ENCODE peak calls at places on chromosomes 2 and 18, in seven cellular contexts. M is HCT116, O is SK-N-SH, H is GM12878, I is HepG2, S is K562, K is H1. N is an unnamed sample. For H3K4me1, the result is how much of the 10 kb centered on the place peaks cover.

GRCh38 chr18:10313016-10313342 is 141.5 kb upstream of the APCDD1 start:
- DNase-seq in M (no peak), O (no peak), H (no peak), I (no peak), S (no peak), K (no peak), N (no peak)

GRCh38 chr2:197108758-197109157 is 182.3 kb upstream of the PGAP1 start:
- DNase-seq in M (no peak), O (peak), H (no peak), I (no peak), S (no peak), K (no peak), N (no peak)

GRCh38 chr2:119718391-119719260 is 39.6 kb downstream of the TMEM177 start:
- DNase-seq in M (no peak), O (no peak), H (no peak), I (no peak), S (no peak), K (no peak), N (no peak)

GRCh38 chr2:65292461-65293127 is 65.0 kb downstream of the ACTR2 start:
- DNase-seq in M (no peak), O (no peak), H (no peak), I (no peak), S (no peak), K (no peak), N (no peak)

GRCh38 chr2:2904721-2905340 is 472.8 kb downstream of the EIPR1 start:
- DNase-seq in M (no peak), O (no peak), H (no peak), I (no peak), S (no peak), K (no peak), N (no peak)

GRCh38 chr2:1751768-1752725 is 7.7 kb upstream of the PXDN start:
- DNase-seq in M (no peak), O (no peak), H (no peak), I (no peak), S (no peak), K (no peak), N (no peak)

GRCh38 chr2:169891593-169892298 is 64.5 kb downstream of the UBR3 start:
- DNase-seq in M (no peak), O (no peak), H (no peak), I (peak), S (no peak), K (no peak), N (no peak)

GRCh38 chr2:169363570-169364150 is 1.3 kb upstream of the LRP2 start:
- DNase-seq in M (no peak), O (peak), H (no peak), I (no peak), S (peak), K (peak), N (no peak)

GRCh38 chr2:86274918-86275275 is 62.5 kb downstream of the REEP1 start:
- DNase-seq in M (no peak), O (peak), H (peak), I (no peak), S (peak), K (no peak), N (no peak)

GRCh38 chr2:68709421-68709911 is 25.1 kb upstream of the ARHGAP25 start:
- DNase-seq in M (peak), O (peak), H (no peak), I (peak), S (peak), K (peak), N (peak)

GRCh38 chr2:209525834-209526281 is 102.0 kb downstream of the MAP2 start:
- DNase-seq in M (no peak), O (no peak), H (no peak), I (no peak), S (no peak), K (no peak), N (no peak)

GRCh38 chr18:21281611-21282010 is 39.6 kb downstream of the GREB1L start:
- DNase-seq in M (no peak), O (no peak), H (no peak), I (no peak), S (no peak), K (no peak), N (no peak)

GRCh38 chr2:16282511-16282910 is 342.2 kb downstream of the MYCN start:
- DNase-seq in M (no peak), O (no peak), H (no peak), I (no peak), S (no peak), K (peak), N (no peak)

GRCh38 chr2:202064206-202064880 is 8.7 kb upstream of the KIAA2012 start:
- DNase-seq in M (no peak), O (peak), H (no peak), I (no peak), S (no peak), K (no peak), N (no peak)

GRCh38 chr2:50556934-50557575 is 474.9 kb downstream of the NRXN1 start:
- DNase-seq in M (no peak), O (no peak), H (no peak), I (no peak), S (no peak), K (no peak), N (no peak)

GRCh38 chr18:34942975-34943374 is 98.2 kb upstream of the MAPRE2 start:
- DNase-seq in M (no peak), O (no peak), H (no peak), I (peak), S (no peak), K (no peak), N (no peak)

GRCh38 chr2:88144914-88145497 is 17.1 kb upstream of the FABP1 start:
- DNase-seq in M (no peak), O (no peak), H (no peak), I (no peak), S (no peak), K (no peak), N (no peak)

GRCh38 chr2:33221046-33221784 is 255.2 kb upstream of the RASGRP3 start:
- DNase-seq in M (no peak), O (no peak), H (no peak), I (no peak), S (no peak), K (no peak), N (no peak)

GRCh38 chr2:43023791-43024514 is 202.5 kb downstream of the ZFP36L2 start:
- DNase-seq in M (no peak), O (no peak), H (no peak), I (no peak), S (no peak), K (no peak), N (no peak)

GRCh38 chr18:22613058-22613690 is 195.5 kb upstream of the CTAGE1 start:
- DNase-seq in M (no peak), O (no peak), H (no peak), I (no peak), S (no peak), K (no peak), N (no peak)

GRCh38 chr2:173462908-173463840 is 108.5 kb downstream of the CDCA7 start:
- DNase-seq in M (no peak), O (peak), H (no peak), I (peak), S (no peak), K (no peak), N (no peak)

GRCh38 chr18:22422909-22423548 is 5.3 kb upstream of the CTAGE1 start:
- DNase-seq in M (no peak), O (no peak), H (no peak), I (no peak), S (no peak), K (no peak), N (no peak)

GRCh38 chr2:43455735-43456642 is 139.8 kb downstream of the THADA start:
- DNase-seq in M (no peak), O (no peak), H (peak), I (peak), S (no peak), K (no peak), N (no peak)

GRCh38 chr2:26672818-26673393 is 19.6 kb upstream of the KCNK3 start:
- DNase-seq in M (no peak), O (no peak), H (no peak), I (no peak), S (no peak), K (no peak), N (no peak)

GRCh38 chr2:96088340-96089335 is 27.7 kb downstream of the ADRA2B start:
- DNase-seq in M (no peak), O (no peak), H (no peak), I (no peak), S (no peak), K (peak), N (no peak)

GRCh38 chr2:206766057-206766930 is 888 bp downstream of the FASTKD2 start:
- DNase-seq in M (no peak), O (no peak), H (no peak), I (no peak), S (no peak), K (no peak), N (no peak)

GRCh38 chr2:8806885-8807701 is 30.3 kb downstream of the KIDINS220 start:
- DNase-seq in M (no peak), O (no peak), H (no peak), I (no peak), S (no peak), K (no peak), N (no peak)

GRCh38 chr18:62325806-62326645 is 916 bp downstream of the TNFRSF11A start:
- DNase-seq in M (no peak), O (peak), H (no peak), I (no peak), S (no peak), K (no peak), N (no peak)

GRCh38 chr2:195647302-195647701 is 9.7 kb upstream of the SLC39A10 start:
- DNase-seq in M (no peak), O (no peak), H (no peak), I (no peak), S (no peak), K (no peak), N (no peak)

GRCh38 chr2:44553456-44553855 is 191.7 kb downstream of the CAMKMT start:
- DNase-seq in M (no peak), O (no peak), H (no peak), I (no peak), S (no peak), K (no peak), N (no peak)

GRCh38 chr2:129885735-129886134 is 93.7 kb upstream of the RAB6C start:
- DNase-seq in M (no peak), O (peak), H (no peak), I (no peak), S (peak), K (no peak), N (no peak)

GRCh38 chr2:119960821-119961220 is 52.1 kb upstream of the EPB41L5 start:
- DNase-seq in M (no peak), O (no peak), H (no peak), I (no peak), S (no peak), K (no peak), N (no peak)

GRCh38 chr2:82790277-82791021 is 1668.6 kb downstream of the SUCLG1 start:
- DNase-seq in M (no peak), O (no peak), H (no peak), I (peak), S (no peak), K (no peak), N (peak)

GRCh38 chr2:174681099-174681982 is 82.9 kb downstream of the CHRNA1 start:
- DNase-seq in M (no peak), O (peak), H (no peak), I (peak), S (no peak), K (no peak), N (no peak)

GRCh38 chr2:12412898-12413305 is 303.8 kb upstream of the TRIB2 start:
- DNase-seq in M (no peak), O (peak), H (peak), I (no peak), S (no peak), K (no peak), N (no peak)

GRCh38 chr2:235191933-235192332 is 240.1 kb downstream of the SH3BP4 start:
- DNase-seq in M (no peak), O (no peak), H (no peak), I (no peak), S (no peak), K (no peak), N (no peak)

DNA sequence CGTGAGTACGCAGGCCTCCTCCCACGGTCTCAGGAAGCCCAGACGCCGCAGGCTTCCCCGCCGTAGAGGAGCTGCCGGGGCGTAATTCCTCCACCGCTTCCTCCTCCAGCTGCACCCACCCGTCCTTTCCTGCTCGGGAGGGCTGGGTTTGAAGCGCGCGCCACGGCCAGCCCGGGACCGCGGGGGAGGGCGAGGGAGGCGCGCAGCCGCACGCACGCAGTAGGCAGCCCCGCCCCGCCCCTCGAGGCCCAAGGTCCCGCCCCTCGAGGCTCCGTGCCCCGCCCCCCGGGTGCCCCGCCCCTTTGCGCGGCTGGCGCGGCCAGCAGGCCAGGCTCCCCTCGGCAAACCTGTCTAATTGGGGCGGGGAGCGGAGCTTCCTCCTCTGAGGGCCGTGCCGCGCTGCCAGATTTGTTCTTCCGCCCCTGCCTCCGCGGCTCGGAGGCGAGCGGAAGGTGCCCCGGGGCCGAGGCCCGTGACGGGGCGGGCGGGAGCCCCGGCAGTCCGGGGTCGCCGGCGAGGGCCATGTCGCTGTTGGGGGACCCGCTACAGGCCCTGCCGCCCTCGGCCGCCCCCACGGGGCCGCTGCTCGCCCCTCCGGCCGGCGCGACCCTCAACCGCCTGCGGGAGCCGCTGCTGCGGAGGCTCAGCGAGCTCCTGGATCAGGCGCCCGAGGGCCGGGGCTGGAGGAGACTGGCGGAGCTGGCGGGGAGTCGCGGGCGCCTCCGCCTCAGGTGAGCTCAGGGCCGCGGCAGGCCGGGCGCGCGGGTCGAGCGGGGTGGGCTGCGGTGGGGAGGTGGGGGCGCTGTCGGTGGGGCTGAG is at the start of gene MALT1:
- DNase-seq in M (peak), O (peak), H (peak), I (peak), S (peak), K (peak), N (no peak)
- TF ChIP-seq CTCF in M (no peak), O (no peak), H (no peak), I (no peak), S (no peak), K (no peak), N (no peak)

GRCh38 chr18:3214855-3215637 is 4.7 kb downstream of the MYOM1 start:
- DNase-seq in M (no peak), O (no peak), H (no peak), I (no peak), S (no peak), K (no peak), N (no peak)
- TF ChIP-seq SIN3A in M (no peak), O (no peak), H (no peak), I (no peak), S (no peak), K (no peak), N (no peak)

GRCh38 chr2:60526623-60527022 is 26.8 kb downstream of the BCL11A start:
- DNase-seq in M (no peak), O (no peak), H (no peak), I (no peak), S (no peak), K (no peak), N (no peak)
- H3K4me1 ChIP-seq in M (under half), O (under half), H (under half), I (under half), S (under half), K (under half), N (under half)

GRCh38 chr2:240512109-240512485 is 45.7 kb downstream of the ANKMY1 start:
- DNase-seq in M (no peak), O (no peak), H (no peak), I (no peak), S (no peak), K (no peak), N (no peak)

GRCh38 chr2:240511351-240512108 is 46.3 kb downstream of the ANKMY1 start:
- DNase-seq in M (no peak), O (no peak), H (no peak), I (no peak), S (no peak), K (no peak), N (no peak)

GRCh38 chr2:240514631-240515030 is 43.2 kb downstream of the ANKMY1 start:
- DNase-seq in M (no peak), O (no peak), H (no peak), I (no peak), S (no peak), K (peak), N (no peak)

GRCh38 chr2:240512666-240513535 is 44.9 kb downstream of the ANKMY1 start:
- DNase-seq in M (no peak), O (peak), H (no peak), I (no peak), S (no peak), K (no peak), N (no peak)

DNA sequence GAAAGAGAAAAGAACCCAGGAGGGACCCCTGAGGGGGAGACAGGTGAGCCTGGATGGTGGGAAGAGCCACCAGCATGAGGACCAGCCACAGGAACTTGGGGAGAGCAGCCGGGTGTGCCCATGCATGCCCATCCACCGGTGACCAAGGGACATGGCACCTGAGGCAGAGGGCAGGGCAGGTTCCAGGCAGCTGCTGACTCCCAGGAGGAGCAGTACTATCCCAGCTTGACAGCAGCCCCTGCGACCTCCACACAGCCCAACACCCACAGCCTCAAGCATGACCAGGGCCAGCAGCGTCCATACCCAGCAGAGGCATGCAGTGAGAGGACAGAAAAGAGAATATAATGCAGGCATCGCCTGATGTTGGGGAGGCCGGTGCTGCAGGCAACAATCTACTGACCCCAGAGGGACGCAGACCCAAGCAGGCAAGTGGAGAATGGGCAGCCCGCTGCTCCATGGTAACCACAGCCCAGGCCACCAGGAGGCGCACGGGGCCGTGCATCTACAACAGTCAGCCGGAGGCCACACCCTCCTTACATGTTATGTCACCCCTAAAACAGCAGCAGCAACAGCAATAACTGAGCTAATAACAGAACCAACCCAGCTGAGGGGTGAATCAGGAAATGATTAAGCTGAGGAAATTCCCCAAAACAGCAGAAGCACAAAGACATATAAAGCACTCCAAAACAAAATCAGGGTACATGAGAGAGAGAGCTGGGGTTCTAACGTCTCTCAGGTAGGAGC is 44.1 kb downstream of the ANKMY1 start:
- DNase-seq in M (peak), O (peak), H (peak), I (peak), S (peak), K (peak), N (peak)
- TF ChIP-seq CTCF in M (peak), O (peak), H (peak), I (peak), S (peak), K (peak), N (peak)

DNA sequence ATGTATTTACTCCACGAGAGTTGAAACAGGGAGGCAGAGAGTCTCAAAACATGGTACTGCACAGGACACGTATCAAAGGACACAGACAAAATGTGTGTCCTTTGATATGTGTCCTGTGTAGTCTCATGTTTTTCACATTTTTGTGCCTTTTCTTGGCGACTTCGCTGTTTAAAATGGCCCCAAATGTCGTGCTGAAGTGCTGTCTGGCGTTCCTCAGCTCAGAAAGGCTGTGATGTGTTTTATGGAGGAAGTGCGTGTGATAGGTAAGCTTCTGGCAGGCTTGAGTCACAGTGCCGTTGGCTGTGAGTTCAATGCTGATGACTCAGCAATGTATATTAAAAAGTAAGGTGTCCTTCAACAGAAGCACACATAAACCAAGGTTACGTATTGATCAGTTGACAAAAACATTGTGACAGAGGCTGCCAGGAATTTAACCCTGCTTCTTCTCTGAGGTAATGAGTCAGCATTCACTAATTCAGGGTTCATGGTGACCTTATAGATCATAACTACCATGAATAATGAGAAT is 78.2 kb downstream of the DYSF start:
- DNase-seq in M (peak), O (no peak), H (no peak), I (peak), S (peak), K (no peak), N (no peak)
- TF ChIP-seq SIN3A in M (no peak), O (no peak), H (no peak), I (no peak), S (no peak), K (no peak), N (no peak)

DNA sequence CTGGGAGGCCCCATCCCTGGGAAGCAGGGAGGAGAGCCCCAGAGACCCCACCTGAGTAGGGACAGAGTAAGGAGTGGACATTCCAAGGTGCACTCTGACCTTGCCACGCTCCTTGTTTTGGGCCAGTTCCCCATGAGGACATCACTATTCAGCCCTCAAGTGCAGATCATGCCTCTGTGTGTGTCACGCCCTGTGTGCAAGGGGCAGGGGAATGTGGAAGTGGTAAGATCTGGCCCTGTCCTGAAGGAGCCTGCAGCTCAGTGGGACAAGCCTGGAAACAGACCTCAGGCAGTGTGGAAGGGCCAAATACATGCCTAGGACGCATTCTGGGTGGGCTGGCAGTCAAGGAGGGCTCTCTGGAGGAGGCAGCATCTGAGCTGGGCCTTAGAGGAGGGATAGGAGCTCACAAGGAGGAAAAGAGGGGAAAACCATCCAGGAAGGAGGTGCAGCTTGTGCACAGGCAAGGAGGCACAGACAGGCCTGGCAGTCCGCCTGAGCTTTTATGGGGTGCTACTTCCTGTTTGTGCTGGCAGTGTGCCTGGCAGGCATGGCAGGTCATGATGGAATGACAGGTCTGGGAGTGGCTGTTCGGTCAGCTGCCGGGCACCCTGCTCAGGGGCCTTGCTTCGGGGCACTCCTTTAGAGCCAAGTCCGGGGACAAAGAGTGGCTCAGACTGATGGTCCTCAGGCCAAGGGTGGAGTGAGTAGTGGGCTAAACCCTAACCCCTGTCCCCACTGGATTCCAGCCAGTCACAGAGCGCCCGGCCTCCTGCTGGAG is 3.3 kb downstream of the KLHL30 start:
- DNase-seq in M (peak), O (no peak), H (no peak), I (peak), S (no peak), K (no peak), N (peak)
- H3K4me1 ChIP-seq in M (under half), O (under half), H (under half), I (half or more), S (under half), K (under half), N (under half)